ENCODE peak calls at places on chromosomes 2 and 18, in eight cellular contexts. O is astrocyte of the cerebellum, I is HFF-Myc, J is AG09309, H is lower lobe of right lung, V is AG04450, P is heart right ventricle, A is Peyer's patch. B is an unnamed sample.

GRCh38 chr2:239714116-239714515 is 311.0 kb downstream of the NDUFA10 start:
- DNase-seq in V (no peak), H (no peak), I (no peak), A (no peak), O (no peak), P (no peak), J (no peak), B (no peak)

GRCh38 chr2:231228223-231228622 is 29.8 kb downstream of the ARMC9 start:
- DNase-seq in H (no peak), V (no peak), A (no peak), J (no peak), P (no peak), I (no peak), O (no peak), B (no peak)

GRCh38 chr2:37740330-37740729 is 68.9 kb upstream of the CDC42EP3 start:
- DNase-seq in O (no peak), V (peak; percentile 3), J (no peak), I (no peak), H (no peak), A (no peak), P (no peak), B (no peak)

GRCh38 chr2:95346738-95347671 is 49.9 kb downstream of the KCNIP3 start:
- DNase-seq in P (peak; percentile 44), I (no peak), O (no peak), A (peak; percentile 56), V (no peak), H (no peak), J (no peak), B (peak; percentile 9)

GRCh38 chr2:23009545-23010149 is 375.3 kb upstream of the KLHL29 start:
- DNase-seq in H (no peak), A (no peak), P (no peak), I (no peak), O (peak; percentile 12), J (no peak), V (no peak), B (no peak)

GRCh38 chr2:202022755-202023154 is 10.9 kb upstream of the FZD7 start:
- DNase-seq in J (no peak), H (no peak), I (no peak), O (no peak), V (no peak), P (no peak), A (no peak), B (no peak)

GRCh38 chr2:201866643-201867310 is 60.4 kb downstream of the CDK15 start:
- DNase-seq in J (no peak), H (no peak), I (no peak), V (no peak), A (no peak), O (no peak), P (no peak), B (no peak)

GRCh38 chr2:130336877-130337734 is 5.6 kb upstream of the IMP4 start:
- DNase-seq in P (peak; percentile 67), O (peak; percentile 47), J (no peak), V (no peak), H (peak; percentile 71), A (peak; percentile 93), I (no peak), B (peak; percentile 80)

GRCh38 chr2:164737612-164738081 is 104.0 kb downstream of the COBLL1 start:
- DNase-seq in P (peak; percentile 27), O (peak; percentile 42), J (peak; percentile 23), V (peak; percentile 23), H (peak; percentile 60), I (peak; percentile 70), A (peak; percentile 57), B (peak; percentile 79)

GRCh38 chr18:56632070-56633022 is 6.0 kb downstream of the TXNL1 start:
- DNase-seq in A (no peak), H (no peak), O (no peak), V (no peak), I (no peak), P (no peak), J (no peak), B (no peak)
- TF ChIP-seq CTCF in A (no peak), H (no peak), O (no peak), V (no peak), I (no peak), P (no peak), J (no peak), B (no peak)

GRCh38 chr2:769771-770170 is 92.6 kb upstream of the TMEM18 start:
- DNase-seq in H (no peak), A (no peak), V (no peak), I (no peak), O (no peak), J (no peak), P (no peak), B (no peak)
- H3K4me3 ChIP-seq in H (no peak overlapping the region), A (no peak overlapping the region), V (no peak overlapping the region), I (no peak overlapping the region), O (no peak overlapping the region), J (no peak overlapping the region), P (no peak overlapping the region), B (no peak overlapping the region)

GRCh38 chr2:75729861-75730260 is 19.1 kb upstream of the GCFC2 start:
- DNase-seq in A (no peak), H (no peak), P (no peak), I (no peak), J (no peak), V (no peak), O (no peak), B (peak; percentile 26)
- TF ChIP-seq CTCF in A (peak; percentile 19), H (peak; percentile 15), P (peak; percentile 21), I (peak; percentile 7), J (peak; percentile 30), V (peak; percentile 33), O (peak; percentile 18), B (peak; percentile 41)

GRCh38 chr2:88760819-88761598 is 69.5 kb downstream of the RPIA start:
- DNase-seq in A (no peak), O (no peak), J (no peak), V (no peak), P (no peak), H (no peak), I (no peak), B (no peak)
- H3K4me3 ChIP-seq in A (no peak overlapping the region), O (no peak overlapping the region), J (no peak overlapping the region), V (no peak overlapping the region), P (no peak overlapping the region), H (no peak overlapping the region), I (no peak overlapping the region), B (no peak overlapping the region)

DNA sequence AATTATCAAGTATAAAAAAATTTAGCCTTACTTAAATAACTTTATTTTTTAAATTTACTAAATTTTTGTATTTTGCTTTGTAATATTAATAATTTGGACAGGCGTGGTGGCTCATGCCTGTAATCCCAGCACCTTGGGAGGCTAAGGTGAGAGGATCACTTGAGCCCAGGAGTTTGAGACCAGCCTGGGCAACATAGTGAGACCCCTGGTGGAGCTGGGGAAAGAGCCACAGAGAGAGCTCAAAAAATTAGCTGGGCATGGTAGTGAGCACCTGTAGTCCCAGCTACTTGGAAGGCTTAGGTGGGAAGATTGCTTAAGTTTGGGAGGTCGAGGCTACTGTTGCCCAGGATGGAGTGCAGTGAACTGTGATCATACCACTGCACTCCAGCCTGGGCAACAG is 143.5 kb downstream of the B3GNT2 start:
- DNase-seq in J (no peak), H (no peak), O (no peak), A (no peak), P (no peak), I (no peak), V (no peak), B (no peak)
- TF ChIP-seq CTCF in J (no peak), H (no peak), O (peak; percentile 29), A (no peak), P (peak; percentile 23), I (no peak), V (no peak), B (no peak)

DNA sequence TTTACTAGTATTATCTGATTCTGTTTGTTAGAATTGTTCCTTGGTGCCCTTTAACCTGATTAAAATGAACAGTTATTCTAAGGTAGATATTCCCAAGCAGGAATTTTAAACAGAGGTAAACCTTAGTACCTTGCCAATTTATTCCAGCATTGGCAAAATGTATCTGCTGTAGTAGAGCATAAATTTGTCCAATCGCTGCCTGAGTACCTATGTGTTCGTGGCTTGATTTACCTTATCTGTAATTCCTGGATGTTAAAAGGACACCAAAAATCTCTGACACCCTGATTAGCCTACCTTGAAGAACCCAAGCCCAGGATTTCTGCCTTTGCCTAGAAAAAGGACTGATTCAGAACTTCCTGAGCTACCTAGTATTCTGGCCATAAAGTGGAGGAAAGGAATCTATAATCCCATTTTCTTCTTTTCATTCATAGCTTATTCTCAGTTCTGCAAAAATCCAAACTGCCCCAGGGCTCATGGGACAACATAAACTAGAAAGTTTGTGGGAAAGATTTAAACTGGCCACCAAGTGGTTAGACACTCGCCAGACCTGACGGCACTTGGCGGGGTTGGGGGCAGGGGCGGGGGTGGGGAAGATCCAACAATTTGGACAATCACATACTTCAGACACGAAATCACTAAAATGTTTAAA is 16.2 kb upstream of the ZCCHC2 start:
- DNase-seq in P (no peak), A (no peak), V (no peak), J (no peak), O (no peak), I (no peak), H (no peak), B (no peak)
- H3K4me3 ChIP-seq in P (peak overlapping the region; percentile 51), A (peak overlapping the region; percentile 57), V (no peak overlapping the region), J (peak overlapping the region; percentile 6), O (no peak overlapping the region), I (no peak overlapping the region), H (peak overlapping the region; percentile 53), B (peak overlapping the region; percentile 21)